ENCODE peak calls at places on chromosomes 1 and 21, in eight cellular contexts. One of them, this sample, is unnamed.

GRCh38 chr1:172180886-172181285 is 239.6 kb upstream of the C1orf105 start:
- DNase-seq in stomach: peak; percentile 42
- DNase-seq in GM12891: no peak
- DNase-seq in NCI-H510A treated with DMSO at 0.1 percent for 48 hours: no peak
- DNase-seq in hypothalamus: no peak
- DNase-seq in stimulated activated CD8-positive, alpha-beta memory T cell treated with anti-CD3 and anti-CD28 coated beads, Interleukin-4, amount 100 ng/mL, for 1 hour: no peak
- DNase-seq in NCI-H1105: no peak
- DNase-seq in COR-L47: no peak
- DNase-seq in this sample: peak; percentile 64

GRCh38 chr1:97433520-97434175 is 487.2 kb downstream of the DPYD start:
- DNase-seq in NCI-H510A treated with DMSO at 0.1 percent for 48 hours: no peak
- DNase-seq in GM12891: no peak
- DNase-seq in stomach: no peak
- DNase-seq in NCI-H1105: no peak
- DNase-seq in stimulated activated CD8-positive, alpha-beta memory T cell treated with anti-CD3 and anti-CD28 coated beads, Interleukin-4, amount 100 ng/mL, for 1 hour: no peak
- DNase-seq in hypothalamus: no peak
- DNase-seq in COR-L47: no peak
- DNase-seq in this sample: no peak

GRCh38 chr21:45356251-45356650 is 48.7 kb upstream of the COL18A1 start:
- DNase-seq in NCI-H1105: no peak
- DNase-seq in hypothalamus: no peak
- DNase-seq in stomach: no peak
- DNase-seq in stimulated activated CD8-positive, alpha-beta memory T cell treated with anti-CD3 and anti-CD28 coated beads, Interleukin-4, amount 100 ng/mL, for 1 hour: no peak
- DNase-seq in COR-L47: no peak
- DNase-seq in NCI-H510A treated with DMSO at 0.1 percent for 48 hours: no peak
- DNase-seq in GM12891: no peak
- DNase-seq in this sample: no peak

GRCh38 chr1:147664206-147664605 is 6.1 kb downstream of the ACP6 start:
- DNase-seq in stomach: no peak
- DNase-seq in NCI-H510A treated with DMSO at 0.1 percent for 48 hours: no peak
- DNase-seq in hypothalamus: no peak
- DNase-seq in GM12891: no peak
- DNase-seq in NCI-H1105: no peak
- DNase-seq in stimulated activated CD8-positive, alpha-beta memory T cell treated with anti-CD3 and anti-CD28 coated beads, Interleukin-4, amount 100 ng/mL, for 1 hour: no peak
- DNase-seq in COR-L47: no peak
- DNase-seq in this sample: no peak

GRCh38 chr1:228378453-228379164 is 28.0 kb downstream of the TRIM11 start:
- DNase-seq in NCI-H1105: peak; percentile 57
- DNase-seq in NCI-H510A treated with DMSO at 0.1 percent for 48 hours: peak; percentile 83
- DNase-seq in stimulated activated CD8-positive, alpha-beta memory T cell treated with anti-CD3 and anti-CD28 coated beads, Interleukin-4, amount 100 ng/mL, for 1 hour: no peak
- DNase-seq in COR-L47: peak; percentile 88
- DNase-seq in stomach: peak; percentile 58
- DNase-seq in GM12891: peak; percentile 69
- DNase-seq in hypothalamus: peak; percentile 12
- DNase-seq in this sample: peak; percentile 55

GRCh38 chr1:224333309-224333926 is 3.4 kb upstream of the NVL start:
- DNase-seq in COR-L47: peak; percentile 59
- DNase-seq in GM12891: no peak
- DNase-seq in stimulated activated CD8-positive, alpha-beta memory T cell treated with anti-CD3 and anti-CD28 coated beads, Interleukin-4, amount 100 ng/mL, for 1 hour: no peak
- DNase-seq in NCI-H510A treated with DMSO at 0.1 percent for 48 hours: peak; percentile 86
- DNase-seq in hypothalamus: no peak
- DNase-seq in stomach: no peak
- DNase-seq in NCI-H1105: peak; percentile 45
- DNase-seq in this sample: peak; percentile 61

GRCh38 chr1:16236091-16236494 is 890 bp downstream of the CPLANE2 start:
- DNase-seq in GM12891: no peak
- DNase-seq in stomach: peak; percentile 65
- DNase-seq in stimulated activated CD8-positive, alpha-beta memory T cell treated with anti-CD3 and anti-CD28 coated beads, Interleukin-4, amount 100 ng/mL, for 1 hour: no peak
- DNase-seq in NCI-H510A treated with DMSO at 0.1 percent for 48 hours: peak; percentile 99
- DNase-seq in COR-L47: peak; percentile 66
- DNase-seq in NCI-H1105: peak; percentile 72
- DNase-seq in hypothalamus: no peak
- DNase-seq in this sample: no peak

GRCh38 chr1:225469051-225469450 is 41.2 kb upstream of the LBR start:
- DNase-seq in stomach: no peak
- DNase-seq in hypothalamus: no peak
- DNase-seq in stimulated activated CD8-positive, alpha-beta memory T cell treated with anti-CD3 and anti-CD28 coated beads, Interleukin-4, amount 100 ng/mL, for 1 hour: no peak
- DNase-seq in COR-L47: no peak
- DNase-seq in GM12891: no peak
- DNase-seq in NCI-H510A treated with DMSO at 0.1 percent for 48 hours: no peak
- DNase-seq in NCI-H1105: no peak
- DNase-seq in this sample: no peak

GRCh38 chr1:84758968-84759491 is 68.8 kb upstream of the SSX2IP start:
- DNase-seq in NCI-H1105: no peak
- DNase-seq in stomach: no peak
- DNase-seq in hypothalamus: no peak
- DNase-seq in GM12891: no peak
- DNase-seq in COR-L47: no peak
- DNase-seq in NCI-H510A treated with DMSO at 0.1 percent for 48 hours: no peak
- DNase-seq in stimulated activated CD8-positive, alpha-beta memory T cell treated with anti-CD3 and anti-CD28 coated beads, Interleukin-4, amount 100 ng/mL, for 1 hour: no peak
- DNase-seq in this sample: no peak

GRCh38 chr1:154488942-154489341 is 13.1 kb upstream of the TDRD10 start:
- DNase-seq in GM12891: no peak
- DNase-seq in hypothalamus: no peak
- DNase-seq in NCI-H1105: no peak
- DNase-seq in NCI-H510A treated with DMSO at 0.1 percent for 48 hours: no peak
- DNase-seq in COR-L47: no peak
- DNase-seq in stomach: peak; percentile 15
- DNase-seq in stimulated activated CD8-positive, alpha-beta memory T cell treated with anti-CD3 and anti-CD28 coated beads, Interleukin-4, amount 100 ng/mL, for 1 hour: no peak
- DNase-seq in this sample: no peak

GRCh38 chr1:119367332-119368124 is 1.1 kb upstream of the HAO2 start:
- DNase-seq in NCI-H510A treated with DMSO at 0.1 percent for 48 hours: peak; percentile 28
- DNase-seq in hypothalamus: no peak
- DNase-seq in NCI-H1105: peak; percentile 6
- DNase-seq in stomach: no peak
- DNase-seq in stimulated activated CD8-positive, alpha-beta memory T cell treated with anti-CD3 and anti-CD28 coated beads, Interleukin-4, amount 100 ng/mL, for 1 hour: no peak
- DNase-seq in GM12891: peak; percentile 15
- DNase-seq in COR-L47: peak; percentile 20
- DNase-seq in this sample: peak; percentile 6

GRCh38 chr1:37034301-37035013 is at the start of gene GRIK3:
- DNase-seq in hypothalamus: no peak
- DNase-seq in stimulated activated CD8-positive, alpha-beta memory T cell treated with anti-CD3 and anti-CD28 coated beads, Interleukin-4, amount 100 ng/mL, for 1 hour: no peak
- DNase-seq in GM12891: no peak
- DNase-seq in NCI-H510A treated with DMSO at 0.1 percent for 48 hours: no peak
- DNase-seq in stomach: no peak
- DNase-seq in NCI-H1105: peak; percentile 70
- DNase-seq in COR-L47: peak; percentile 81
- DNase-seq in this sample: no peak

GRCh38 chr21:32312321-32312720 is 13.7 kb downstream of the MRAP start:
- DNase-seq in stimulated activated CD8-positive, alpha-beta memory T cell treated with anti-CD3 and anti-CD28 coated beads, Interleukin-4, amount 100 ng/mL, for 1 hour: no peak
- DNase-seq in NCI-H1105: no peak
- DNase-seq in NCI-H510A treated with DMSO at 0.1 percent for 48 hours: no peak
- DNase-seq in hypothalamus: no peak
- DNase-seq in stomach: no peak
- DNase-seq in GM12891: no peak
- DNase-seq in COR-L47: no peak
- DNase-seq in this sample: no peak

GRCh38 chr1:180534199-180534598 is 24.6 kb upstream of the OVAAL start:
- DNase-seq in GM12891: no peak
- DNase-seq in COR-L47: no peak
- DNase-seq in stimulated activated CD8-positive, alpha-beta memory T cell treated with anti-CD3 and anti-CD28 coated beads, Interleukin-4, amount 100 ng/mL, for 1 hour: no peak
- DNase-seq in stomach: no peak
- DNase-seq in NCI-H510A treated with DMSO at 0.1 percent for 48 hours: no peak
- DNase-seq in NCI-H1105: no peak
- DNase-seq in hypothalamus: no peak
- DNase-seq in this sample: no peak

GRCh38 chr21:25107708-25108107 is 499.6 kb downstream of the MRPL39 start:
- DNase-seq in GM12891: no peak
- DNase-seq in stimulated activated CD8-positive, alpha-beta memory T cell treated with anti-CD3 and anti-CD28 coated beads, Interleukin-4, amount 100 ng/mL, for 1 hour: no peak
- DNase-seq in hypothalamus: no peak
- DNase-seq in NCI-H1105: no peak
- DNase-seq in COR-L47: no peak
- DNase-seq in NCI-H510A treated with DMSO at 0.1 percent for 48 hours: no peak
- DNase-seq in stomach: no peak
- DNase-seq in this sample: no peak

GRCh38 chr1:165287329-165287728 is 69.2 kb downstream of the LMX1A start:
- DNase-seq in NCI-H1105: no peak
- DNase-seq in NCI-H510A treated with DMSO at 0.1 percent for 48 hours: no peak
- DNase-seq in stomach: no peak
- DNase-seq in hypothalamus: no peak
- DNase-seq in stimulated activated CD8-positive, alpha-beta memory T cell treated with anti-CD3 and anti-CD28 coated beads, Interleukin-4, amount 100 ng/mL, for 1 hour: no peak
- DNase-seq in GM12891: no peak
- DNase-seq in COR-L47: no peak
- DNase-seq in this sample: no peak

This sample was measured in globus pallidus.